ENCODE peak calls at places on chromosomes 5 and 9, in six cellular contexts. One of them, this sample, is unnamed.

GRCh38 chr5:171355302-171355724 is 32.3 kb upstream of the NPM1 start:
- DNase-seq in prostate gland: no peak
- DNase-seq in islet precursor cell: no peak
- DNase-seq in cerebellar cortex: no peak
- DNase-seq in PC-3: no peak
- DNase-seq in stomach: no peak
- DNase-seq in this sample: no peak

GRCh38 chr9:121771418-121771817 is 120.0 kb downstream of the DAB2IP start:
- DNase-seq in cerebellar cortex: no peak
- DNase-seq in PC-3: no peak
- DNase-seq in prostate gland: no peak
- DNase-seq in islet precursor cell: no peak
- DNase-seq in stomach: no peak
- DNase-seq in this sample: no peak

GRCh38 chr5:59299006-59299405 is 594.5 kb downstream of the PDE4D start:
- DNase-seq in prostate gland: no peak
- DNase-seq in stomach: no peak
- DNase-seq in islet precursor cell: no peak
- DNase-seq in cerebellar cortex: no peak
- DNase-seq in PC-3: no peak
- DNase-seq in this sample: no peak

GRCh38 chr9:93656426-93657222 is 80.2 kb downstream of the PHF2 start:
- DNase-seq in PC-3: no peak
- DNase-seq in cerebellar cortex: no peak
- DNase-seq in prostate gland: no peak
- DNase-seq in stomach: no peak
- DNase-seq in islet precursor cell: no peak
- DNase-seq in this sample: no peak

GRCh38 chr9:33447404-33448158 is at the start of gene AQP3:
- DNase-seq in PC-3: peak
- DNase-seq in stomach: peak
- DNase-seq in cerebellar cortex: peak
- DNase-seq in islet precursor cell: peak
- DNase-seq in prostate gland: peak
- DNase-seq in this sample: peak

GRCh38 chr5:127686424-127686823 is 16.8 kb upstream of the CCDC192 start:
- DNase-seq in stomach: no peak
- DNase-seq in islet precursor cell: no peak
- DNase-seq in cerebellar cortex: no peak
- DNase-seq in PC-3: no peak
- DNase-seq in prostate gland: no peak
- DNase-seq in this sample: no peak

GRCh38 chr5:173202266-173202875 is 32.6 kb downstream of the NKX2-5 start:
- DNase-seq in PC-3: no peak
- DNase-seq in cerebellar cortex: no peak
- DNase-seq in stomach: no peak
- DNase-seq in islet precursor cell: peak
- DNase-seq in prostate gland: no peak
- DNase-seq in this sample: no peak

GRCh38 chr5:169164481-169164925 is 136.4 kb downstream of the SLIT3 start:
- DNase-seq in prostate gland: peak
- DNase-seq in islet precursor cell: peak
- DNase-seq in cerebellar cortex: peak
- DNase-seq in stomach: peak
- DNase-seq in PC-3: peak
- DNase-seq in this sample: peak

GRCh38 chr5:137306903-137307302 is 192.2 kb downstream of the SPOCK1 start:
- DNase-seq in stomach: no peak
- DNase-seq in cerebellar cortex: no peak
- DNase-seq in prostate gland: peak
- DNase-seq in islet precursor cell: no peak
- DNase-seq in PC-3: no peak
- DNase-seq in this sample: no peak

GRCh38 chr5:179219661-179220620 is 125.3 kb downstream of the ADAMTS2 start:
- DNase-seq in prostate gland: no peak
- DNase-seq in islet precursor cell: no peak
- DNase-seq in PC-3: no peak
- DNase-seq in cerebellar cortex: no peak
- DNase-seq in stomach: no peak
- DNase-seq in this sample: no peak

GRCh38 chr5:175195698-175196656 is 248.0 kb downstream of the DRD1 start:
- DNase-seq in prostate gland: no peak
- DNase-seq in islet precursor cell: peak
- DNase-seq in PC-3: peak
- DNase-seq in cerebellar cortex: no peak
- DNase-seq in stomach: no peak
- DNase-seq in this sample: no peak

GRCh38 chr5:40775846-40776657 is 20.3 kb upstream of the TTC33 start:
- DNase-seq in prostate gland: no peak
- DNase-seq in cerebellar cortex: no peak
- DNase-seq in PC-3: no peak
- DNase-seq in islet precursor cell: no peak
- DNase-seq in stomach: no peak
- DNase-seq in this sample: no peak

GRCh38 chr5:131163315-131164119 is 1.5 kb downstream of the HINT1 start:
- DNase-seq in stomach: no peak
- DNase-seq in cerebellar cortex: no peak
- DNase-seq in prostate gland: no peak
- DNase-seq in islet precursor cell: no peak
- DNase-seq in PC-3: peak
- DNase-seq in this sample: no peak

GRCh38 chr5:113331201-113331551 is 103.6 kb downstream of the TSSK1B start:
- DNase-seq in cerebellar cortex: no peak
- DNase-seq in PC-3: peak
- DNase-seq in stomach: no peak
- DNase-seq in islet precursor cell: no peak
- DNase-seq in prostate gland: no peak
- DNase-seq in this sample: no peak

GRCh38 chr9:137758067-137758466 is 119.5 kb upstream of the CACNA1B start:
- DNase-seq in PC-3: no peak
- DNase-seq in cerebellar cortex: no peak
- DNase-seq in stomach: no peak
- DNase-seq in islet precursor cell: no peak
- DNase-seq in prostate gland: no peak
- DNase-seq in this sample: no peak

GRCh38 chr9:101508203-101508602 is 25.4 kb upstream of the RNF20 start:
- DNase-seq in prostate gland: no peak
- DNase-seq in stomach: no peak
- DNase-seq in islet precursor cell: no peak
- DNase-seq in PC-3: no peak
- DNase-seq in cerebellar cortex: peak
- DNase-seq in this sample: no peak

GRCh38 chr5:1720396-1721110 is 79.1 kb downstream of the MRPL36 start:
- DNase-seq in stomach: no peak
- DNase-seq in cerebellar cortex: no peak
- DNase-seq in islet precursor cell: peak
- DNase-seq in prostate gland: no peak
- DNase-seq in PC-3: no peak
- DNase-seq in this sample: no peak

GRCh38 chr5:43773032-43773830 is 170.3 kb downstream of the NNT start:
- DNase-seq in prostate gland: no peak
- DNase-seq in stomach: no peak
- DNase-seq in cerebellar cortex: no peak
- DNase-seq in islet precursor cell: peak
- DNase-seq in PC-3: peak
- DNase-seq in this sample: no peak